ENCODE peak calls at places on chromosomes 1 and 21, in five cellular contexts. M, T, N, H and Z are unnamed samples.

GRCh38 chr1:178093958-178094751 is at the start of gene RASAL2:
- DNase-seq in M (no peak), T (peak), N (peak), H (no peak), Z (peak)

GRCh38 chr1:151325231-151325630 is 2.0 kb downstream of the PI4KB start:
- DNase-seq in M (no peak), T (no peak), N (no peak), H (no peak), Z (no peak)

GRCh38 chr1:188670837-188671236 is 1806.8 kb downstream of the BRINP3 start:
- DNase-seq in M (no peak), T (no peak), N (no peak), H (peak), Z (no peak)

GRCh38 chr1:185562623-185563359 is 171.4 kb upstream of the HMCN1 start:
- DNase-seq in M (no peak), T (no peak), N (no peak), H (no peak), Z (no peak)

GRCh38 chr1:24101796-24102580 is 9.9 kb downstream of the MYOM3 start:
- DNase-seq in M (no peak), T (no peak), N (no peak), H (no peak), Z (no peak)

GRCh38 chr1:223714849-223715709 is 2.7 kb downstream of the CAPN2 start:
- DNase-seq in M (no peak), T (no peak), N (no peak), H (peak), Z (no peak)

GRCh38 chr21:38980416-38981319 is 174.9 kb downstream of the ETS2 start:
- DNase-seq in M (no peak), T (no peak), N (no peak), H (no peak), Z (no peak)

GRCh38 chr1:178166625-178167024 is 72.7 kb downstream of the RASAL2 start:
- DNase-seq in M (no peak), T (no peak), N (no peak), H (no peak), Z (no peak)

GRCh38 chr1:228174482-228175315 is 9.1 kb downstream of the IBA57 start:
- DNase-seq in M (peak), T (no peak), N (no peak), H (no peak), Z (no peak)

GRCh38 chr1:234619794-234620247 is 9.8 kb upstream of the IRF2BP2 start:
- DNase-seq in M (no peak), T (no peak), N (no peak), H (no peak), Z (no peak)

GRCh38 chr1:162022626-162023025 is 1.0 kb downstream of the OLFML2B start:
- DNase-seq in M (no peak), T (no peak), N (no peak), H (no peak), Z (no peak)

GRCh38 chr1:244276646-244277045 is 175.1 kb downstream of the ADSS2 start:
- DNase-seq in M (no peak), T (no peak), N (no peak), H (no peak), Z (no peak)

GRCh38 chr1:119713039-119713537 is 1.4 kb downstream of the PHGDH start:
- DNase-seq in M (no peak), T (no peak), N (peak), H (no peak), Z (peak)

GRCh38 chr1:205834751-205835150 is 15.2 kb downstream of the PM20D1 start:
- DNase-seq in M (no peak), T (no peak), N (no peak), H (no peak), Z (no peak)

GRCh38 chr21:44444286-44444931 is 10.9 kb upstream of the LRRC3 start:
- DNase-seq in M (no peak), T (no peak), N (no peak), H (no peak), Z (no peak)

GRCh38 chr1:186559601-186560116 is 98.7 kb upstream of the PDC start:
- DNase-seq in M (no peak), T (no peak), N (no peak), H (peak), Z (no peak)

GRCh38 chr1:78155121-78155520 is 109.4 kb downstream of the GIPC2 start:
- DNase-seq in M (no peak), T (no peak), N (no peak), H (no peak), Z (no peak)

GRCh38 chr1:10538608-10539355 is 64.0 kb downstream of the PEX14 start:
- DNase-seq in M (no peak), T (no peak), N (no peak), H (no peak), Z (no peak)

GRCh38 chr1:72197786-72198185 is 84.6 kb downstream of the NEGR1 start:
- DNase-seq in M (no peak), T (no peak), N (no peak), H (no peak), Z (no peak)

GRCh38 chr1:39105841-39106765 is 80.0 kb downstream of the NDUFS5 start:
- DNase-seq in M (no peak), T (no peak), N (peak), H (no peak), Z (peak)

GRCh38 chr1:18282851-18283600 is 175.4 kb downstream of the IGSF21 start:
- DNase-seq in M (no peak), T (no peak), N (no peak), H (no peak), Z (peak)

GRCh38 chr1:3472088-3472850 is 17.8 kb downstream of the ARHGEF16 start:
- DNase-seq in M (no peak), T (no peak), N (no peak), H (no peak), Z (no peak)

GRCh38 chr1:66684353-66684752 is 67.9 kb upstream of the DYNLT5 start:
- DNase-seq in M (no peak), T (no peak), N (no peak), H (no peak), Z (no peak)

GRCh38 chr1:153422450-153423068 is 6.2 kb downstream of the S100A7A start:
- DNase-seq in M (peak), T (peak), N (no peak), H (peak), Z (no peak)

GRCh38 chr1:32345289-32345827 is 9.3 kb upstream of the MARCKSL1 start:
- DNase-seq in M (no peak), T (peak), N (no peak), H (no peak), Z (no peak)

GRCh38 chr1:165389609-165390008 is 33.1 kb upstream of the LMX1A start:
- DNase-seq in M (no peak), T (no peak), N (no peak), H (no peak), Z (no peak)

GRCh38 chr1:115790846-115791245 is 22.3 kb upstream of the CASQ2 start:
- DNase-seq in M (no peak), T (no peak), N (no peak), H (no peak), Z (no peak)

GRCh38 chr1:109764561-109765482 is 1.1 kb upstream of the EPS8L3 start:
- DNase-seq in M (no peak), T (no peak), N (no peak), H (no peak), Z (no peak)

GRCh38 chr1:222904451-222904850 is 89.6 kb downstream of the DISP1 start:
- DNase-seq in M (no peak), T (no peak), N (no peak), H (no peak), Z (no peak)

GRCh38 chr21:17532292-17532691 is 19.4 kb downstream of the CXADR start:
- DNase-seq in M (no peak), T (no peak), N (no peak), H (no peak), Z (no peak)

GRCh38 chr1:203149188-203149840 is 21.8 kb downstream of the ADORA1 start:
- DNase-seq in M (no peak), T (no peak), N (no peak), H (no peak), Z (no peak)

GRCh38 chr1:223834660-223835263 is 11.0 kb downstream of the TP53BP2 start:
- DNase-seq in M (peak), T (no peak), N (no peak), H (peak), Z (no peak)

GRCh38 chr1:199272107-199272506 is 633.3 kb downstream of the PTPRC start:
- DNase-seq in M (no peak), T (peak), N (no peak), H (peak), Z (no peak)

GRCh38 chr1:97693601-97694000 is 227.2 kb downstream of the DPYD start:
- DNase-seq in M (no peak), T (no peak), N (no peak), H (no peak), Z (no peak)

GRCh38 chr1:26345718-26346117 is 8.2 kb downstream of the CRYBG2 start:
- DNase-seq in M (no peak), T (no peak), N (no peak), H (no peak), Z (no peak)

GRCh38 chr1:85445906-85446305 is 19.1 kb downstream of the DDAH1 start:
- DNase-seq in M (no peak), T (no peak), N (no peak), H (peak), Z (no peak)

GRCh38 chr21:46100020-46100419 is 2.1 kb downstream of the COL6A2 start:
- DNase-seq in M (no peak), T (no peak), N (no peak), H (no peak), Z (no peak)

GRCh38 chr1:178066904-178067531 is 26.9 kb upstream of the RASAL2 start:
- DNase-seq in M (no peak), T (no peak), N (no peak), H (no peak), Z (no peak)

GRCh38 chr1:111937147-111937725 is 52.2 kb downstream of the KCND3 start:
- DNase-seq in M (no peak), T (no peak), N (no peak), H (no peak), Z (no peak)